ENCODE peak calls at places on chromosome 9, in ten cellular contexts. One of them, this sample, is unnamed.

GRCh38 chr9:36499156-36499886 is 73.4 kb upstream of the MELK start:
- DNase-seq in GM12865: no peak
- DNase-seq in choroid plexus epithelial cell: no peak
- DNase-seq in spleen: no peak
- DNase-seq in left ventricle myocardium inferior: no peak
- DNase-seq in CD8-positive, alpha-beta T cell: no peak
- DNase-seq in heart left ventricle: no peak
- DNase-seq in endodermal cell: no peak
- DNase-seq in tibial nerve: no peak
- DNase-seq in BE2C: peak; percentile 100
- DNase-seq in this sample: no peak

GRCh38 chr9:74742176-74742575 is 145.5 kb downstream of the TRPM6 start:
- DNase-seq in tibial nerve: no peak
- DNase-seq in spleen: no peak
- DNase-seq in endodermal cell: no peak
- DNase-seq in CD8-positive, alpha-beta T cell: no peak
- DNase-seq in heart left ventricle: no peak
- DNase-seq in choroid plexus epithelial cell: no peak
- DNase-seq in left ventricle myocardium inferior: no peak
- DNase-seq in GM12865: no peak
- DNase-seq in BE2C: no peak
- DNase-seq in this sample: no peak

GRCh38 chr9:98580956-98581355 is 127.8 kb downstream of the GABBR2 start:
- DNase-seq in BE2C: no peak
- DNase-seq in CD8-positive, alpha-beta T cell: no peak
- DNase-seq in choroid plexus epithelial cell: no peak
- DNase-seq in endodermal cell: peak; percentile 36
- DNase-seq in left ventricle myocardium inferior: no peak
- DNase-seq in GM12865: no peak
- DNase-seq in tibial nerve: no peak
- DNase-seq in heart left ventricle: no peak
- DNase-seq in spleen: peak; percentile 61
- DNase-seq in this sample: no peak

GRCh38 chr9:136551401-136552116 is 5.7 kb upstream of the NOTCH1 start:
- DNase-seq in CD8-positive, alpha-beta T cell: no peak
- DNase-seq in tibial nerve: peak; percentile 65
- DNase-seq in choroid plexus epithelial cell: peak; percentile 42
- DNase-seq in GM12865: peak; percentile 72
- DNase-seq in BE2C: no peak
- DNase-seq in heart left ventricle: peak; percentile 88
- DNase-seq in left ventricle myocardium inferior: peak; percentile 81
- DNase-seq in endodermal cell: peak; percentile 86
- DNase-seq in spleen: no peak
- DNase-seq in this sample: peak; percentile 79

GRCh38 chr9:15349892-15350761 is 43.1 kb upstream of the TTC39B start:
- DNase-seq in spleen: no peak
- DNase-seq in GM12865: no peak
- DNase-seq in CD8-positive, alpha-beta T cell: no peak
- DNase-seq in tibial nerve: no peak
- DNase-seq in choroid plexus epithelial cell: peak; percentile 21
- DNase-seq in endodermal cell: no peak
- DNase-seq in left ventricle myocardium inferior: no peak
- DNase-seq in BE2C: peak; percentile 11
- DNase-seq in heart left ventricle: no peak
- DNase-seq in this sample: peak; percentile 67

GRCh38 chr9:38182321-38182720 is 113.3 kb upstream of the SHB start:
- DNase-seq in endodermal cell: peak; percentile 59
- DNase-seq in heart left ventricle: no peak
- DNase-seq in GM12865: peak; percentile 78
- DNase-seq in left ventricle myocardium inferior: no peak
- DNase-seq in tibial nerve: no peak
- DNase-seq in choroid plexus epithelial cell: peak; percentile 85
- DNase-seq in CD8-positive, alpha-beta T cell: no peak
- DNase-seq in spleen: no peak
- DNase-seq in BE2C: no peak
- DNase-seq in this sample: no peak

GRCh38 chr9:69030851-69031645 is 4.5 kb upstream of the FXN start:
- DNase-seq in GM12865: no peak
- DNase-seq in endodermal cell: no peak
- DNase-seq in choroid plexus epithelial cell: peak; percentile 33
- DNase-seq in CD8-positive, alpha-beta T cell: no peak
- DNase-seq in BE2C: no peak
- DNase-seq in heart left ventricle: no peak
- DNase-seq in spleen: no peak
- DNase-seq in left ventricle myocardium inferior: no peak
- DNase-seq in tibial nerve: no peak
- DNase-seq in this sample: no peak

GRCh38 chr9:77743381-77743780 is 95.3 kb upstream of the GNA14 start:
- DNase-seq in GM12865: no peak
- DNase-seq in left ventricle myocardium inferior: no peak
- DNase-seq in CD8-positive, alpha-beta T cell: no peak
- DNase-seq in spleen: no peak
- DNase-seq in tibial nerve: no peak
- DNase-seq in choroid plexus epithelial cell: peak; percentile 71
- DNase-seq in endodermal cell: no peak
- DNase-seq in heart left ventricle: no peak
- DNase-seq in BE2C: no peak
- DNase-seq in this sample: no peak

GRCh38 chr9:110217656-110218099 is 9.7 kb upstream of the C9orf152 start:
- DNase-seq in heart left ventricle: no peak
- DNase-seq in CD8-positive, alpha-beta T cell: no peak
- DNase-seq in GM12865: peak; percentile 55
- DNase-seq in endodermal cell: no peak
- DNase-seq in left ventricle myocardium inferior: no peak
- DNase-seq in spleen: no peak
- DNase-seq in BE2C: no peak
- DNase-seq in choroid plexus epithelial cell: peak; percentile 77
- DNase-seq in tibial nerve: peak; percentile 22
- DNase-seq in this sample: no peak

GRCh38 chr9:7968642-7969041 is 169.1 kb upstream of the DMAC1 start:
- DNase-seq in GM12865: no peak
- DNase-seq in endodermal cell: no peak
- DNase-seq in tibial nerve: no peak
- DNase-seq in heart left ventricle: no peak
- DNase-seq in CD8-positive, alpha-beta T cell: no peak
- DNase-seq in spleen: no peak
- DNase-seq in BE2C: no peak
- DNase-seq in left ventricle myocardium inferior: no peak
- DNase-seq in choroid plexus epithelial cell: no peak
- DNase-seq in this sample: no peak

GRCh38 chr9:137030528-137030927 is 1.4 kb downstream of the FUT7 start:
- DNase-seq in endodermal cell: no peak
- DNase-seq in choroid plexus epithelial cell: no peak
- DNase-seq in tibial nerve: no peak
- DNase-seq in spleen: peak; percentile 95
- DNase-seq in GM12865: peak; percentile 81
- DNase-seq in heart left ventricle: peak; percentile 83
- DNase-seq in BE2C: no peak
- DNase-seq in CD8-positive, alpha-beta T cell: no peak
- DNase-seq in left ventricle myocardium inferior: no peak
- DNase-seq in this sample: no peak

GRCh38 chr9:23608456-23608855 is 217.6 kb downstream of the ELAVL2 start:
- DNase-seq in tibial nerve: no peak
- DNase-seq in choroid plexus epithelial cell: no peak
- DNase-seq in BE2C: no peak
- DNase-seq in heart left ventricle: no peak
- DNase-seq in spleen: no peak
- DNase-seq in GM12865: no peak
- DNase-seq in endodermal cell: no peak
- DNase-seq in left ventricle myocardium inferior: no peak
- DNase-seq in CD8-positive, alpha-beta T cell: no peak
- DNase-seq in this sample: no peak

GRCh38 chr9:30575691-30576090 is 1808.8 kb upstream of the ACO1 start:
- DNase-seq in BE2C: peak; percentile 36
- DNase-seq in heart left ventricle: no peak
- DNase-seq in spleen: peak; percentile 47
- DNase-seq in left ventricle myocardium inferior: no peak
- DNase-seq in tibial nerve: no peak
- DNase-seq in choroid plexus epithelial cell: no peak
- DNase-seq in CD8-positive, alpha-beta T cell: no peak
- DNase-seq in GM12865: no peak
- DNase-seq in endodermal cell: no peak
- DNase-seq in this sample: no peak

DNA sequence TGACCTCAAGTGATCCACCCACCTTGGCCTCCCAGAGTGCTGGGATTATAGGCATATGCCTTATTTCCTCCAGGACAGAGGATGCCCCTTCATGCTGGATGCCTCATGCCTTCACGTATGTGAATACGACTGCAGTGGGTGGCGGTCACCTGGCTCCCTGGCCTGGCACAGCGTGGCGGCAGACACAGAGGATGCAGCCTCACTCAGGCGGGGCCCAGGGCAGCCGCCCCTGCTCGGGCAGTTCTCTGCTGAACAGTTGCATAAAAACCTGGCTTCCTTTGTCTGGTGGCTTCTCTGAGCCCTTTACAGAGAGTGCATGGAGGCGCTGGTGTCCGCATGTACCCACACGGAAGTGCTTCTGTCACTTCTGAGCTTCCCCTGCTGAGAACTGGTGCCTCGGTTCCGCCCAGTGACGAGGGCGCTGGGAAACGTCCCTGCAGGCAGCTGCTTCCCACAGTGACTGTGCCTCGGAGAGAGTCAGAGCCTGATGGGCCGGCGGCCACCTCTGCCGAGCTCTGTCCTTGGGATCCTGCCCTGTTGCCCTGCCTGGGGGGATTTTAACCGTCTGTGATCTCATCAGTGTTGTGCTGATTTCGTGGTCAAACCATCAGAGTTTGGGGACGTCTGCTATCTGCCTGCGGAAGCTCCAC is 153.2 kb upstream of the COL5A1 start:
- DNase-seq in heart left ventricle: no peak
- DNase-seq in spleen: peak; percentile 76
- DNase-seq in left ventricle myocardium inferior: peak; percentile 61
- DNase-seq in choroid plexus epithelial cell: no peak
- DNase-seq in endodermal cell: no peak
- DNase-seq in GM12865: no peak
- DNase-seq in CD8-positive, alpha-beta T cell: no peak
- DNase-seq in BE2C: no peak
- DNase-seq in tibial nerve: no peak
- DNase-seq in this sample: no peak
- H3K4me3 ChIP-seq in heart left ventricle: no peak overlapping the region
- H3K4me3 ChIP-seq in spleen: no peak overlapping the region
- H3K4me3 ChIP-seq in left ventricle myocardium inferior: no peak overlapping the region
- H3K4me3 ChIP-seq in choroid plexus epithelial cell: no peak overlapping the region
- H3K4me3 ChIP-seq in endodermal cell: no peak overlapping the region
- H3K4me3 ChIP-seq in GM12865: no peak overlapping the region
- H3K4me3 ChIP-seq in CD8-positive, alpha-beta T cell: no peak overlapping the region
- H3K4me3 ChIP-seq in BE2C: no peak overlapping the region
- H3K4me3 ChIP-seq in tibial nerve: no peak overlapping the region
- H3K4me3 ChIP-seq in this sample: no peak overlapping the region

GRCh38 chr9:106970219-106970975 is 107.4 kb downstream of the ZNF462 start:
- DNase-seq in heart left ventricle: no peak
- DNase-seq in spleen: no peak
- DNase-seq in choroid plexus epithelial cell: peak; percentile 38
- DNase-seq in left ventricle myocardium inferior: no peak
- DNase-seq in GM12865: no peak
- DNase-seq in endodermal cell: no peak
- DNase-seq in CD8-positive, alpha-beta T cell: no peak
- DNase-seq in BE2C: no peak
- DNase-seq in tibial nerve: no peak
- DNase-seq in this sample: no peak
- H3K4me3 ChIP-seq in heart left ventricle: no peak overlapping the region
- H3K4me3 ChIP-seq in spleen: no peak overlapping the region
- H3K4me3 ChIP-seq in choroid plexus epithelial cell: no peak overlapping the region
- H3K4me3 ChIP-seq in left ventricle myocardium inferior: no peak overlapping the region
- H3K4me3 ChIP-seq in GM12865: no peak overlapping the region
- H3K4me3 ChIP-seq in endodermal cell: no peak overlapping the region
- H3K4me3 ChIP-seq in CD8-positive, alpha-beta T cell: no peak overlapping the region
- H3K4me3 ChIP-seq in BE2C: no peak overlapping the region
- H3K4me3 ChIP-seq in tibial nerve: no peak overlapping the region
- H3K4me3 ChIP-seq in this sample: no peak overlapping the region

DNA sequence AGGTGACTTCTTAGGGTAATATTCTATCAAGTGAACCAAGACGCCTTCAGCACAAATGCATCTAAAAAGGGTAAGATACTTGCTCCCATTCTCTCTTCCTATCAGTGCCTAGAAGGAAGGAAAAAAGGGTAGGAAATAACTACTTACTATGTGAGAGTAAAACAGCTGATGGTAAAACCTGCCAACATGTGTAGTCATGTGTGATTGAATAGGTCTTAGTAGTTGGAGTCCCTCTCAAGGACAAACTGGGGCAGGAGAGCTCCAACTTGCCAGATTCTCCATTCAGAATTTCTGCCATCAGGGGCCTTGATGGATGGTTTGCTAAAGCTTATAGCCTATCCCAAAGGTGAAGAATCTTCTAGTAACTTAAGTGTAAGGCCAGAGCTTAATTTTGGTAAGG is 5.2 kb downstream of the TSC1 start:
- DNase-seq in spleen: no peak
- DNase-seq in endodermal cell: no peak
- DNase-seq in GM12865: no peak
- DNase-seq in CD8-positive, alpha-beta T cell: no peak
- DNase-seq in left ventricle myocardium inferior: no peak
- DNase-seq in tibial nerve: no peak
- DNase-seq in BE2C: no peak
- DNase-seq in choroid plexus epithelial cell: no peak
- DNase-seq in heart left ventricle: no peak
- DNase-seq in this sample: no peak
- H3K4me3 ChIP-seq in spleen: no peak overlapping the region
- H3K4me3 ChIP-seq in endodermal cell: no peak overlapping the region
- H3K4me3 ChIP-seq in GM12865: no peak overlapping the region
- H3K4me3 ChIP-seq in CD8-positive, alpha-beta T cell: no peak overlapping the region
- H3K4me3 ChIP-seq in left ventricle myocardium inferior: no peak overlapping the region
- H3K4me3 ChIP-seq in tibial nerve: no peak overlapping the region
- H3K4me3 ChIP-seq in BE2C: no peak overlapping the region
- H3K4me3 ChIP-seq in choroid plexus epithelial cell: no peak overlapping the region
- H3K4me3 ChIP-seq in heart left ventricle: no peak overlapping the region
- H3K4me3 ChIP-seq in this sample: no peak overlapping the region

GRCh38 chr9:121267689-121268597 is at the start of gene GSN:
- DNase-seq in CD8-positive, alpha-beta T cell: peak; percentile 41
- DNase-seq in endodermal cell: peak; percentile 93
- DNase-seq in left ventricle myocardium inferior: peak; percentile 89
- DNase-seq in GM12865: peak; percentile 53
- DNase-seq in tibial nerve: peak; percentile 75
- DNase-seq in choroid plexus epithelial cell: peak; percentile 62
- DNase-seq in heart left ventricle: peak; percentile 94
- DNase-seq in spleen: peak; percentile 96
- DNase-seq in BE2C: peak; percentile 78
- DNase-seq in this sample: peak; percentile 90

GRCh38 chr9:121269030-121269887 is 1.3 kb downstream of the GSN start:
- DNase-seq in GM12865: no peak
- DNase-seq in heart left ventricle: no peak
- DNase-seq in choroid plexus epithelial cell: no peak
- DNase-seq in CD8-positive, alpha-beta T cell: no peak
- DNase-seq in spleen: no peak
- DNase-seq in left ventricle myocardium inferior: no peak
- DNase-seq in BE2C: no peak
- DNase-seq in tibial nerve: no peak
- DNase-seq in endodermal cell: peak; percentile 71
- DNase-seq in this sample: peak; percentile 72

GRCh38 chr9:121266906-121267650 is 884 bp upstream of the GSN start:
- DNase-seq in BE2C: no peak
- DNase-seq in spleen: no peak
- DNase-seq in choroid plexus epithelial cell: peak; percentile 52
- DNase-seq in heart left ventricle: peak; percentile 60
- DNase-seq in left ventricle myocardium inferior: peak; percentile 42
- DNase-seq in GM12865: no peak
- DNase-seq in endodermal cell: peak; percentile 50
- DNase-seq in tibial nerve: peak; percentile 41
- DNase-seq in CD8-positive, alpha-beta T cell: no peak
- DNase-seq in this sample: no peak

GRCh38 chr9:121268598-121269029 is 652 bp downstream of the GSN start:
- DNase-seq in left ventricle myocardium inferior: no peak
- DNase-seq in BE2C: no peak
- DNase-seq in choroid plexus epithelial cell: no peak
- DNase-seq in CD8-positive, alpha-beta T cell: no peak
- DNase-seq in tibial nerve: no peak
- DNase-seq in GM12865: no peak
- DNase-seq in spleen: no peak
- DNase-seq in heart left ventricle: no peak
- DNase-seq in endodermal cell: no peak
- DNase-seq in this sample: no peak

GRCh38 chr9:121266356-121266755 is 1.6 kb upstream of the GSN start:
- DNase-seq in spleen: no peak
- DNase-seq in choroid plexus epithelial cell: no peak
- DNase-seq in tibial nerve: no peak
- DNase-seq in BE2C: no peak
- DNase-seq in CD8-positive, alpha-beta T cell: no peak
- DNase-seq in endodermal cell: no peak
- DNase-seq in left ventricle myocardium inferior: no peak
- DNase-seq in GM12865: no peak
- DNase-seq in heart left ventricle: no peak
- DNase-seq in this sample: no peak
- H3K4me3 ChIP-seq in spleen: no peak overlapping the region
- H3K4me3 ChIP-seq in choroid plexus epithelial cell: no peak overlapping the region
- H3K4me3 ChIP-seq in tibial nerve: no peak overlapping the region
- H3K4me3 ChIP-seq in BE2C: no peak overlapping the region
- H3K4me3 ChIP-seq in CD8-positive, alpha-beta T cell: no peak overlapping the region
- H3K4me3 ChIP-seq in endodermal cell: no peak overlapping the region
- H3K4me3 ChIP-seq in left ventricle myocardium inferior: no peak overlapping the region
- H3K4me3 ChIP-seq in GM12865: no peak overlapping the region
- H3K4me3 ChIP-seq in heart left ventricle: no peak overlapping the region
- H3K4me3 ChIP-seq in this sample: no peak overlapping the region